ENCODE peak calls at places on chromosomes 4 and X, in seven cellular contexts. P, Q, C, F, E, Y and U are unnamed samples.

GRCh38 chrX:1242901-1243402 is 25.7 kb upstream of the CSF2RA start:
- DNase-seq in F (no peak), P (no peak), E (no peak), Q (no peak), Y (no peak), C (no peak), U (no peak)

GRCh38 chrX:118679290-118679689 is 48.1 kb upstream of the IL13RA1 start:
- DNase-seq in C (no peak), F (no peak), P (no peak), Y (no peak), E (no peak), Q (no peak), U (no peak)

GRCh38 chr4:174521800-174522182 is 497 bp downstream of the HPGD start:
- DNase-seq in Y (peak), E (peak), F (no peak), Q (no peak), P (no peak), C (no peak), U (no peak)

GRCh38 chr4:165584916-165585315 is 206.1 kb downstream of the CPE start:
- DNase-seq in P (no peak), F (no peak), E (no peak), Q (no peak), Y (no peak), C (no peak), U (no peak)

GRCh38 chr4:18366762-18367358 is 345.3 kb upstream of the LCORL start:
- DNase-seq in Y (peak), Q (no peak), C (no peak), P (no peak), F (peak), E (peak), U (peak)

GRCh38 chr4:174134361-174134760 is 149.1 kb downstream of the FBXO8 start:
- DNase-seq in F (peak), Q (no peak), P (no peak), C (no peak), E (no peak), Y (no peak), U (no peak)

GRCh38 chr4:70927502-70928139 is 25.5 kb downstream of the MOB1B start:
- DNase-seq in E (no peak), F (no peak), Y (no peak), P (no peak), C (no peak), Q (no peak), U (no peak)

GRCh38 chr4:141406237-141406636 is 185.5 kb downstream of the ZNF330 start:
- DNase-seq in P (no peak), Q (no peak), C (no peak), Y (no peak), E (no peak), F (peak), U (no peak)

GRCh38 chr4:130023088-130023487 is 927.1 kb downstream of the C4orf33 start:
- DNase-seq in Y (no peak), P (no peak), E (no peak), C (no peak), Q (no peak), F (no peak), U (no peak)

GRCh38 chrX:119226431-119226830 is 9.7 kb upstream of the PGRMC1 start:
- DNase-seq in P (no peak), C (no peak), E (no peak), F (no peak), Y (no peak), Q (no peak), U (no peak)

GRCh38 chrX:151564035-151564434 is 560 bp downstream of the PASD1 start:
- DNase-seq in C (no peak), P (no peak), F (no peak), Y (no peak), Q (no peak), E (no peak), U (no peak)

GRCh38 chr4:54109226-54110018 is 9.5 kb downstream of the GSX2 start:
- DNase-seq in C (no peak), P (no peak), Q (no peak), Y (no peak), E (no peak), F (no peak), U (no peak)

GRCh38 chr4:85423414-85423813 is 51.5 kb upstream of the ARHGAP24 start:
- DNase-seq in F (no peak), Y (no peak), E (no peak), Q (no peak), P (no peak), C (no peak), U (peak)

GRCh38 chr4:54897590-54897989 is 227.8 kb downstream of the KDR start:
- DNase-seq in F (no peak), P (no peak), C (no peak), E (no peak), Y (no peak), Q (no peak), U (peak)

GRCh38 chr4:16264798-16265197 is 38.5 kb upstream of the TAPT1 start:
- DNase-seq in Y (peak), P (no peak), F (peak), E (no peak), Q (no peak), C (no peak), U (peak)

GRCh38 chrX:47776301-47776700 is 60.4 kb upstream of the ZNF81 start:
- DNase-seq in P (no peak), Y (no peak), E (no peak), C (no peak), Q (no peak), F (no peak), U (no peak)

GRCh38 chrX:153782324-153782723 is 1.5 kb downstream of the SRPK3 start:
- DNase-seq in E (peak), F (no peak), Y (no peak), P (no peak), C (no peak), Q (no peak), U (no peak)
- TF ChIP-seq CTCF in E (peak), F (no peak), Y (no peak), P (no peak), C (no peak), Q (no peak), U (no peak)

GRCh38 chrX:153646620-153647373 is at the start of gene DUSP9:
- DNase-seq in C (no peak), P (peak), Q (no peak), Y (peak), F (no peak), E (peak), U (peak)
- H3K4me3 ChIP-seq in C (no peak), P (peak), Q (peak), Y (no peak), F (no peak), E (no peak), U (no peak)

DNA sequence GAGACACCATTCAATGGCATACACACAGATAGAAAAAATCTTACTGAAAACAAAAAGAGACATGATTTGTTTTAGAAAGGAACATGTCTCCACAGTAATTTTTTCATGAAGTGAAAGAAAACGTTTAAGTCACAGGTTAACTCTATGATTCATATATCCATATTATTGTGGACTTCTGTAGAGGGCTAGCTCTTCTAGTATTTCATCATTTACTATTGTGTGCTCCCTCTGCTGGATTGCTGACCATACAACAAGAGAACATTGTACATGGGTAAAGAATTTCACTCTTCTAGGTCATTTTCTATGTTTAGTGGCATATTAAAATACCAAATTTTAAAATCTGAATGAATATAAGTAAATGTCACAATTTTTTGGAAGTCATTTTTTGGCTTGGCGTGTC is 91.8 kb upstream of the POU3F4 start:
- DNase-seq in C (no peak), Y (no peak), F (no peak), P (no peak), E (no peak), Q (no peak), U (no peak)
- TF ChIP-seq CTCF in C (peak), Y (no peak), F (peak), P (peak), E (no peak), Q (no peak), U (no peak)

GRCh38 chr4:4641661-4642180 is 99.9 kb upstream of the STX18 start:
- DNase-seq in C (no peak), E (no peak), F (no peak), P (no peak), Y (no peak), Q (no peak), U (no peak)

GRCh38 chr4:4639370-4639769 is 97.5 kb upstream of the STX18 start:
- DNase-seq in Y (no peak), P (no peak), Q (no peak), E (no peak), F (no peak), C (no peak), U (no peak)

GRCh38 chr4:4643306-4643705 is 101.5 kb upstream of the STX18 start:
- DNase-seq in P (no peak), Q (no peak), F (no peak), E (no peak), C (no peak), Y (no peak), U (no peak)

GRCh38 chr4:4640692-4641091 is 98.8 kb upstream of the STX18 start:
- DNase-seq in F (no peak), Q (no peak), C (no peak), Y (no peak), E (no peak), P (no peak), U (no peak)

GRCh38 chr4:4642201-4643025 is 100.6 kb upstream of the STX18 start:
- DNase-seq in Y (no peak), F (no peak), C (no peak), E (no peak), Q (no peak), P (no peak), U (no peak)
- H3K4me3 ChIP-seq in Y (no peak), F (no peak), C (no peak), E (no peak), Q (no peak), P (no peak), U (no peak)

GRCh38 chrX:16138108-16138427 is 14.7 kb downstream of the GRPR start:
- DNase-seq in Q (no peak), P (no peak), E (no peak), Y (no peak), F (peak), C (no peak), U (no peak)
- TF ChIP-seq CTCF in Q (peak), P (no peak), E (peak), Y (peak), F (peak), C (no peak), U (no peak)

GRCh38 chr4:112704991-112705845 is 68.3 kb downstream of the LARP7 start:
- DNase-seq in Q (peak), C (no peak), P (peak), E (peak), F (peak), Y (peak), U (peak)
- H3K4me3 ChIP-seq in Q (peak), C (peak), P (peak), E (peak), F (peak), Y (no peak), U (peak)

DNA sequence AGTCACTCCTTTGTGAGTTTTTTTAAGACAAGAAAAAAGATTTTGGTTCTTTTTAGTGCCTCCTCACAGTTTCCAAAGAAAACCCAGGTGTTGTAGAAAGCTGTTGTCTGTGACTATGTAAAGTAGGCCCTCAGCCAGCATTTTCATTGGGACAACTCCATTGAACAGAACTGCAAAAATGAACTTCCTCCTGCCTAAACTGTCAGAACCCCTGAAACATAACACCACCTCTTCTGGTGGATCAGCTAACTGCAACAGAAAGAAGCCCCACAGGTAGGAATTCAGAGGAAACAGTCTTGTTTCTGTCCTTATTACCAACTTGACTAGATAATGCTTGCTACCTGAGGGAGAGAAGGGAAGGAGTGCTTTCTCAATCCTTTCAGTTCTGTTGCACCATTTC is 3.4 kb upstream of the ATP11C start:
- DNase-seq in C (no peak), Y (no peak), F (no peak), E (no peak), Q (no peak), P (no peak), U (no peak)
- TF ChIP-seq CTCF in C (no peak), Y (no peak), F (no peak), E (no peak), Q (no peak), P (no peak), U (no peak)

GRCh38 chr4:2402053-2402452 is 16.4 kb downstream of the ZFYVE28 start:
- DNase-seq in Q (peak), Y (peak), P (peak), E (peak), C (no peak), F (peak), U (peak)
- H3K4me3 ChIP-seq in Q (peak), Y (no peak), P (peak), E (peak), C (no peak), F (peak), U (peak)

GRCh38 chrX:49043987-49044281 is 777 bp upstream of the TFE3 start:
- DNase-seq in C (no peak), E (no peak), Y (no peak), P (no peak), Q (no peak), F (no peak), U (no peak)
- TF ChIP-seq CTCF in C (no peak), E (no peak), Y (no peak), P (peak), Q (no peak), F (no peak), U (no peak)

GRCh38 chr4:133147365-133147821 is 1.7 kb upstream of the PCDH10 start:
- DNase-seq in E (no peak), F (no peak), C (no peak), Y (no peak), P (no peak), Q (no peak), U (no peak)
- H3K4me3 ChIP-seq in E (peak), F (peak), C (peak), Y (no peak), P (no peak), Q (peak), U (peak)